ENCODE peak calls at places on chromosomes 2 and 18, in eight cellular contexts. G is HTR-8/SVneo; N is lower lobe of right lung; U is stimulated activated CD8-positive, alpha-beta memory T cell treated with anti-CD3 and anti-CD28 coated beads, Interleukin-15, amount 100 ng/mL, for 1 hour; K is pons; W is fibroblast of the aortic adventitia; A is HL-60; Q is ACHN. P is an unnamed sample.

GRCh38 chr2:199309973-199310372 is 147.8 kb downstream of the SATB2 start:
- DNase-seq in G (no peak), N (no peak), U (no peak), K (no peak), W (no peak), A (no peak), Q (no peak), P (peak)

GRCh38 chr2:98165516-98166071 is 78.6 kb downstream of the VWA3B start:
- DNase-seq in G (no peak), N (no peak), U (no peak), K (no peak), W (no peak), A (no peak), Q (no peak), P (no peak)

GRCh38 chr2:13056259-13056843 is 339.6 kb downstream of the TRIB2 start:
- DNase-seq in G (peak), N (no peak), U (no peak), K (peak), W (peak), A (no peak), Q (peak), P (peak)

GRCh38 chr2:200761168-200761715 is 50.5 kb upstream of the BZW1 start:
- DNase-seq in G (no peak), N (no peak), U (no peak), K (no peak), W (peak), A (no peak), Q (peak), P (no peak)

GRCh38 chr2:208595386-208596275 is 189.0 kb downstream of the PTH2R start:
- DNase-seq in G (no peak), N (no peak), U (no peak), K (no peak), W (no peak), A (no peak), Q (no peak), P (peak)

GRCh38 chr2:230713331-230714121 is 884 bp downstream of the CAB39 start:
- DNase-seq in G (no peak), N (peak), U (peak), K (no peak), W (peak), A (no peak), Q (peak), P (peak)

GRCh38 chr18:31720867-31721266 is 36.5 kb upstream of the B4GALT6 start:
- DNase-seq in G (no peak), N (no peak), U (no peak), K (no peak), W (peak), A (no peak), Q (no peak), P (no peak)

GRCh38 chr18:42644729-42645131 is 470.8 kb downstream of the RIT2 start:
- DNase-seq in G (no peak), N (no peak), U (no peak), K (no peak), W (peak), A (no peak), Q (no peak), P (no peak)

GRCh38 chr2:230715201-230715600 is 2.6 kb downstream of the CAB39 start:
- DNase-seq in G (no peak), N (no peak), U (no peak), K (peak), W (peak), A (no peak), Q (no peak), P (no peak)

GRCh38 chr2:221680548-221680947 is 108.4 kb upstream of the EPHA4 start:
- DNase-seq in G (no peak), N (no peak), U (no peak), K (no peak), W (no peak), A (no peak), Q (no peak), P (no peak)

GRCh38 chr2:127024769-127025356 is 82.1 kb downstream of the BIN1 start:
- DNase-seq in G (peak), N (no peak), U (no peak), K (peak), W (no peak), A (no peak), Q (peak), P (peak)

GRCh38 chr2:9002637-9003365 is 683 bp downstream of the MBOAT2 start:
- DNase-seq in G (no peak), N (peak), U (no peak), K (no peak), W (peak), A (no peak), Q (peak), P (no peak)

GRCh38 chr18:47050468-47050867 is 15.0 kb upstream of the ELOA2 start:
- DNase-seq in G (peak), N (no peak), U (no peak), K (peak), W (peak), A (peak), Q (peak), P (peak)

GRCh38 chr2:100699131-100699530 is 120.8 kb upstream of the NPAS2 start:
- DNase-seq in G (no peak), N (no peak), U (no peak), K (no peak), W (no peak), A (no peak), Q (no peak), P (no peak)

GRCh38 chr18:24273596-24273995 is 124.0 kb downstream of the OSBPL1A start:
- DNase-seq in G (no peak), N (no peak), U (no peak), K (no peak), W (no peak), A (no peak), Q (no peak), P (no peak)

GRCh38 chr2:178449700-178450573 is 1.0 kb downstream of the PRKRA start:
- DNase-seq in G (no peak), N (no peak), U (no peak), K (peak), W (peak), A (no peak), Q (no peak), P (no peak)

GRCh38 chr2:179677148-179677688 is 184.2 kb downstream of the ZNF385B start:
- DNase-seq in G (no peak), N (no peak), U (no peak), K (peak), W (peak), A (no peak), Q (no peak), P (no peak)

GRCh38 chr18:58045265-58046086 is 1.4 kb downstream of the NEDD4L start:
- DNase-seq in G (peak), N (peak), U (no peak), K (peak), W (peak), A (no peak), Q (peak), P (peak)

GRCh38 chr2:226887940-226888339 is 52.1 kb downstream of the RHBDD1 start:
- DNase-seq in G (no peak), N (no peak), U (no peak), K (no peak), W (no peak), A (no peak), Q (no peak), P (no peak)

GRCh38 chr18:35971661-35972196 is 750 bp upstream of the RMP24 start:
- DNase-seq in G (no peak), N (no peak), U (no peak), K (no peak), W (no peak), A (no peak), Q (no peak), P (peak)

GRCh38 chr2:215879977-215880940 is 133.1 kb downstream of the MREG start:
- DNase-seq in G (no peak), N (no peak), U (no peak), K (no peak), W (no peak), A (no peak), Q (no peak), P (peak)

GRCh38 chr2:224922142-224922727 is 120.0 kb downstream of the DOCK10 start:
- DNase-seq in G (no peak), N (no peak), U (no peak), K (peak), W (no peak), A (no peak), Q (no peak), P (no peak)

GRCh38 chr18:77000527-77000926 is 132.1 kb downstream of the MBP start:
- DNase-seq in G (peak), N (peak), U (peak), K (peak), W (peak), A (no peak), Q (peak), P (peak)

GRCh38 chr2:156405586-156405985 is 30.6 kb upstream of the GPD2 start:
- DNase-seq in G (no peak), N (peak), U (no peak), K (peak), W (peak), A (peak), Q (no peak), P (no peak)

GRCh38 chr18:32048507-32049091 is 30.0 kb downstream of the RNF125 start:
- DNase-seq in G (no peak), N (peak), U (no peak), K (peak), W (peak), A (peak), Q (no peak), P (no peak)

GRCh38 chr2:14288016-14288415 is 344.5 kb upstream of the LRATD1 start:
- DNase-seq in G (no peak), N (no peak), U (no peak), K (no peak), W (no peak), A (no peak), Q (no peak), P (no peak)

GRCh38 chr18:35267809-35268208 is 22.2 kb downstream of the ZSCAN30 start:
- DNase-seq in G (no peak), N (peak), U (no peak), K (no peak), W (no peak), A (no peak), Q (no peak), P (no peak)

GRCh38 chr2:210366675-210367080 is 51.7 kb upstream of the MYL1 start:
- DNase-seq in G (no peak), N (no peak), U (no peak), K (no peak), W (no peak), A (no peak), Q (no peak), P (no peak)

GRCh38 chr2:173963323-173963816 is 1.8 kb downstream of the SP3 start:
- DNase-seq in G (no peak), N (no peak), U (peak), K (peak), W (peak), A (no peak), Q (peak), P (peak)

P was measured in SHP77.